ENCODE peak calls at places on chromosomes 13 and 19, in six cellular contexts. J is left ventricle myocardium inferior, R is aorta, U is SJSA1, W is AG04450, X is GM23338. N is an unnamed sample.

GRCh38 chr19:40279120-40279551 is 6.0 kb downstream of the AKT2 start:
- DNase-seq in J (peak; percentile 80), W (peak; percentile 8), U (no peak), X (no peak), R (peak; percentile 68), N (no peak)

GRCh38 chr13:77386880-77387606 is 60.1 kb upstream of the MYCBP2 start:
- DNase-seq in U (no peak), X (no peak), W (no peak), R (peak; percentile 68), J (no peak), N (no peak)

GRCh38 chr19:17117250-17117789 is 41.7 kb downstream of the MYO9B start:
- DNase-seq in R (no peak), J (no peak), U (no peak), W (no peak), X (no peak), N (no peak)

GRCh38 chr19:58544591-58545285 is 874 bp downstream of the TRIM28 start:
- DNase-seq in X (peak; percentile 49), R (no peak), J (no peak), W (no peak), U (peak; percentile 67), N (peak; percentile 77)

GRCh38 chr19:14479985-14480694 is 5.0 kb upstream of the PTGER1 start:
- DNase-seq in W (no peak), X (peak; percentile 89), R (no peak), U (no peak), J (peak; percentile 48), N (no peak)

GRCh38 chr19:3494559-3494958 is 5.9 kb downstream of the DOHH start:
- DNase-seq in J (no peak), X (no peak), W (no peak), U (no peak), R (no peak), N (no peak)

GRCh38 chr13:86569974-86570373 is 770.8 kb upstream of the SLITRK6 start:
- DNase-seq in R (no peak), U (no peak), W (no peak), X (no peak), J (no peak), N (no peak)

GRCh38 chr13:114235697-114236096 is 1.0 kb downstream of the CDC16 start:
- DNase-seq in U (no peak), W (no peak), R (no peak), X (no peak), J (no peak), N (no peak)

GRCh38 chr19:17686592-17687042 is 1.5 kb downstream of the UNC13A start:
- DNase-seq in J (peak; percentile 41), W (no peak), R (peak; percentile 56), X (peak; percentile 90), U (peak; percentile 66), N (peak; percentile 44)

GRCh38 chr19:40640744-40641143 is 39.6 kb downstream of the LTBP4 start:
- DNase-seq in J (peak; percentile 40), U (no peak), W (no peak), R (peak; percentile 66), X (no peak), N (no peak)

GRCh38 chr13:21137696-21138095 is 38.7 kb downstream of the SKA3 start:
- DNase-seq in X (no peak), J (no peak), U (peak; percentile 45), R (no peak), W (no peak), N (no peak)

GRCh38 chr13:107231941-107232340 is 664.0 kb upstream of the ARGLU1 start:
- DNase-seq in R (no peak), U (no peak), J (no peak), W (no peak), X (no peak), N (no peak)

GRCh38 chr13:20127563-20128458 is 33.0 kb downstream of the GJA3 start:
- DNase-seq in U (peak; percentile 49), R (peak; percentile 79), X (peak; percentile 68), J (peak; percentile 77), W (no peak), N (no peak)

GRCh38 chr13:100301418-100301817 is 212.5 kb downstream of the PCCA start:
- DNase-seq in R (no peak), W (no peak), U (no peak), X (no peak), J (no peak), N (no peak)

GRCh38 chr19:5806133-5806489 is 1.2 kb downstream of the NRTN start:
- DNase-seq in U (no peak), X (no peak), R (no peak), J (no peak), W (no peak), N (no peak)

GRCh38 chr13:27920677-27921420 is 1.0 kb downstream of the PDX1 start:
- DNase-seq in W (no peak), J (no peak), U (no peak), R (no peak), X (peak; percentile 52), N (no peak)

GRCh38 chr19:45777395-45777961 is 4.8 kb downstream of the DMPK start:
- DNase-seq in R (no peak), J (no peak), U (no peak), X (no peak), W (no peak), N (no peak)

GRCh38 chr19:10553943-10554381 is 10.3 kb downstream of the ATG4D start:
- DNase-seq in U (no peak), X (no peak), R (peak; percentile 57), J (no peak), W (no peak), N (peak; percentile 65)

GRCh38 chr19:11377237-11377636 is 2.8 kb downstream of the SWSAP1 start:
- DNase-seq in U (peak; percentile 66), R (peak; percentile 71), X (peak; percentile 27), W (peak; percentile 76), J (no peak), N (peak; percentile 46)

GRCh38 chr19:30444686-30445232 is 72.6 kb downstream of the ZNF536 start:
- DNase-seq in J (no peak), U (no peak), X (no peak), W (no peak), R (no peak), N (no peak)

GRCh38 chr13:30616927-30617314 is 799 bp upstream of the USPL1 start:
- DNase-seq in J (peak; percentile 45), W (peak; percentile 46), R (peak; percentile 78), X (peak; percentile 81), U (peak; percentile 59), N (peak; percentile 69)

GRCh38 chr19:33804021-33804799 is 7.5 kb downstream of the KCTD15 start:
- DNase-seq in R (peak; percentile 82), J (peak; percentile 71), U (no peak), W (no peak), X (no peak), N (peak; percentile 41)

GRCh38 chr13:92808007-92808406 is 418.6 kb upstream of the GPC6 start:
- DNase-seq in U (no peak), W (no peak), R (no peak), J (no peak), X (no peak), N (no peak)

GRCh38 chr13:105616313-105617075 is 919.0 kb downstream of the EFNB2 start:
- DNase-seq in J (no peak), R (no peak), U (no peak), X (no peak), W (no peak), N (no peak)

GRCh38 chr19:39352549-39353285 is 10.5 kb downstream of the SAMD4B start:
- DNase-seq in W (no peak), R (no peak), U (no peak), J (no peak), X (no peak), N (no peak)

GRCh38 chr13:110518150-110518525 is 43.4 kb downstream of the RAB20 start:
- DNase-seq in R (peak; percentile 38), U (peak; percentile 72), X (no peak), J (no peak), W (no peak), N (no peak)
- H3K27ac ChIP-seq in R (no peak overlapping the region), U (no peak overlapping the region), X (no peak overlapping the region), J (no peak overlapping the region), W (no peak overlapping the region), N (no peak overlapping the region)

GRCh38 chr13:45479661-45480060 is 14.9 kb downstream of the COG3 start:
- DNase-seq in W (no peak), X (no peak), R (no peak), U (no peak), J (no peak), N (no peak)

GRCh38 chr13:45481688-45482087 is 16.9 kb downstream of the COG3 start:
- DNase-seq in J (no peak), X (no peak), W (no peak), U (no peak), R (no peak), N (peak; percentile 20)

DNA sequence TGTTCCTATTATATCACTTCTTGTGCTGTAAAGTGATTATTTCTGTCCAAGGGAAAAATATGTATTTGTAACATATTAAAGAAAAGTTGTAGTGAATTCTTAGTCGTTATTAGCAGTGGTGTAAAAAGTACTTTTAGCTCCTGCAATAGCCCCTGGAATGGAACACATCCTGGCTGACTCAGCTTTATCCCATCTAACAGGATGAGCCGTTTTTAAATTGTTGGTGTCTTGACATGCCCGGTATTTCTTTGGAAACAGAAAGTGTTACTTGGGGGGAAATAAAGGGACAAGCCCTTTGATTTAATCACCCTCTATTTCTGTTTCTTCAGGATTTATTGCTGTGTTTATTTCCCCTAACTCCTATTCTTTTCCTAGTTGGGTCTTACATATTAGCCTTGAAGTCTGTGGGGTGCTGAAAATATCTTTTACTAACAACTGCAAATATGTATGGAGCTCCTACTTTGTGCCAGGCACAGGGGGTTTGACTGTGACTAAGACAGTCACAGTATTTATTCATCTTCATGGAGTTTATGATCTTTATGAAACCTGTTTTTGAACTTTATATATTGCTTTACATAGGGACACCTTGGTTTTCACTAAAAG is 17.9 kb downstream of the COG3 start:
- DNase-seq in J (no peak), U (no peak), R (no peak), W (no peak), X (no peak), N (peak; percentile 78)
- H3K27ac ChIP-seq in J (peak overlapping the region; percentile 41), U (peak overlapping the region; percentile 6), R (no peak overlapping the region), W (no peak overlapping the region), X (no peak overlapping the region), N (no peak overlapping the region)

DNA sequence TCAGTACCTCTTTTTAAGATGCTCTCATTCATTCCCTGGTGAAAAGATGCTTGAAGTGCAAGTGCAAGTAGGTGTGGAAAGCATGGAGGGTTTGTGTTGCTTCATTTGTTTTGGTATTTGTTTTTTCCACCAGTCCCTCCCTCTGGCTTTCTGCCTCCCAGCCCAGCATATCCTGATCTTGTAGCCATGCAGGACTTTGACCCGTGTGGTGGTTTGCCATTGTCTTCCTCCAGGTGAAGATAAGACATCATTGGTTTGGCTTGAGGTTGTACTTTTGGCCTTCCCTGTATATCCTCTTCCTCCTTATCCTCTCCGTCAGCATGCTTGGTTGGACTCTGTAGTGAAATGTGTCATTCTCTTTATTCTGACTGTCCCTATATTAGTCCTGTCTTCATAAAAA is 9.1 kb downstream of the SPINT2 start:
- DNase-seq in R (no peak), W (no peak), X (no peak), U (no peak), J (no peak), N (no peak)
- H3K27ac ChIP-seq in R (no peak overlapping the region), W (no peak overlapping the region), X (peak overlapping the region; percentile 56), U (no peak overlapping the region), J (no peak overlapping the region), N (no peak overlapping the region)

DNA sequence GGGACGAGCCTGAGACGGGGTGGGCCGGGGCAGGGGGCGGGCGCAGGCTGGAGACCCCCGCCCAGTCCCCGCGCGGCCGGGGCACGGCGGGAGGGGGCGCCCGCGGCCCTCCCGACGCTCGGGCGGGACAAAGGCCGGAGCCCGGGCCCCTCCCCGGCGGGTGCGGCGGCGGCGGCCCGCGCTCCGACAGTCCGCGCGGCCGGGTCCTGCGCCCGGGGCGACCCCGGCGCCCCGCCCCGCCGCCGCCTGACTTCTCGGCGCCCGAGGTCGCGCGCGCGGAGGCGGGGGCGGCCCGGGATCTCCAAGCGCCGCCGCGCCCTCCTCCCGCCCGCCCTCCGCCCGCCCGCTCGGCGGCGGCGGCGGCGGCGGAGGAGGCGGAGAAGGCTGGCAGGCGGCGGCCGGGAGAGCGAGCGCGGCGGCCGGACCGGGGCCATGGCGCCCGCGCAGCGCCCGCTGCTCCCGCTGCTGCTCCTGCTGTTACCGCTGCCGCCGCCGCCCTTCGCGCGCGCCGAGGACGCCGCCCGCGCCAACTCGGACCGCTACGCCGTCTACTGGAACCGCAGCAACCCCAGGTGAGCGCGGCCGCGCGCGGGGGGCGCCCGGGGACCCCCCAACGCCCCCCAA is at the start of gene EFNA2:
- DNase-seq in X (no peak), W (no peak), R (no peak), U (no peak), J (no peak), N (no peak)
- H3K27ac ChIP-seq in X (no peak within 1 kb of the TSS), W (no peak within 1 kb of the TSS), R (no peak within 1 kb of the TSS), U (no peak within 1 kb of the TSS), J (no peak within 1 kb of the TSS), N (peak within 1 kb of the TSS; percentile 32)

N was measured in RWPE1.